ENCODE peak calls at places on chromosomes 5 and 9, in ten cellular contexts. O is ovary; S is CD4-positive, CD25-positive, alpha-beta regulatory T cell; Z is HT1080; P is HCEC 1CT; J is stimulated activated CD8-positive, alpha-beta memory T cell treated with anti-CD3 and anti-CD28 coated beads, Interleukin-15, amount 100 ng/mL, for 4 hours; C is Caki2; N is WERI-Rb-1; Y is activated gamma-delta T cell treated with Interleukin-2 at 50 U/mL for 16 hours; A is EH. H is an unnamed sample.

GRCh38 chr5:56050566-56051292 is 56.0 kb upstream of the IL6ST start:
- DNase-seq in N (no peak), P (no peak), O (no peak), Z (no peak), S (peak), J (no peak), C (no peak), Y (no peak), A (no peak), H (no peak)

GRCh38 chr5:149407331-149408251 is 28.5 kb upstream of the IL17B start:
- DNase-seq in A (peak), C (no peak), S (no peak), Y (no peak), P (no peak), O (no peak), N (no peak), Z (no peak), J (no peak), H (no peak)

GRCh38 chr9:97934321-97935115 is 3.5 kb downstream of the HEMGN start:
- DNase-seq in Y (no peak), P (no peak), S (no peak), C (no peak), O (no peak), J (no peak), A (no peak), N (no peak), Z (no peak), H (no peak)

GRCh38 chr5:78568212-78568611 is 80.4 kb downstream of the LHFPL2 start:
- DNase-seq in N (no peak), S (no peak), A (no peak), C (no peak), Y (no peak), Z (no peak), P (no peak), O (no peak), J (no peak), H (no peak)

GRCh38 chr5:174563899-174564298 is 160.5 kb upstream of the MSX2 start:
- DNase-seq in C (no peak), P (no peak), S (no peak), J (no peak), Z (no peak), A (no peak), Y (no peak), N (no peak), O (no peak), H (peak)

GRCh38 chr9:81599837-81600236 is 89.5 kb downstream of the TLE1 start:
- DNase-seq in N (no peak), O (no peak), S (no peak), Z (no peak), J (no peak), C (no peak), Y (no peak), P (no peak), A (peak), H (no peak)

GRCh38 chr5:167720676-167721260 is 570.7 kb upstream of the WWC1 start:
- DNase-seq in O (no peak), A (peak), C (no peak), Y (no peak), N (no peak), J (no peak), P (peak), S (no peak), Z (no peak), H (no peak)

GRCh38 chr5:14064841-14065240 is 78.3 kb upstream of the TRIO start:
- DNase-seq in N (no peak), Y (no peak), O (no peak), C (no peak), A (peak), S (no peak), Z (peak), J (no peak), P (peak), H (no peak)

GRCh38 chr9:1869843-1870242 is 145.3 kb upstream of the SMARCA2 start:
- DNase-seq in Z (peak), Y (no peak), N (peak), A (peak), J (no peak), C (peak), S (peak), P (no peak), O (no peak), H (no peak)

GRCh38 chr5:104237574-104237973 is 675.0 kb upstream of the NUDT12 start:
- DNase-seq in O (no peak), Z (no peak), J (no peak), P (no peak), N (no peak), Y (no peak), A (no peak), S (no peak), C (no peak), H (no peak)

GRCh38 chr9:126614455-126615248 is 924 bp downstream of the LMX1B start:
- DNase-seq in N (no peak), J (no peak), A (no peak), Y (no peak), O (no peak), C (no peak), S (no peak), Z (no peak), P (no peak), H (no peak)

GRCh38 chr9:129121483-129121882 is 10.3 kb downstream of the PTPA start:
- DNase-seq in P (no peak), O (no peak), S (no peak), N (no peak), C (no peak), A (peak), Y (no peak), J (no peak), Z (no peak), H (no peak)

GRCh38 chr5:10328323-10328722 is 20.6 kb upstream of the CMBL start:
- DNase-seq in A (peak), C (no peak), Y (no peak), Z (peak), O (no peak), N (no peak), J (no peak), S (no peak), P (no peak), H (no peak)

GRCh38 chr5:164504141-164504772 is 998.8 kb downstream of the MAT2B start:
- DNase-seq in A (peak), N (peak), Z (peak), O (no peak), C (peak), P (peak), Y (no peak), S (peak), J (no peak), H (no peak)

GRCh38 chr5:6423327-6424109 is 25.1 kb upstream of the UBE2QL1 start:
- DNase-seq in S (no peak), Y (no peak), N (no peak), J (no peak), Z (no peak), P (no peak), O (no peak), C (no peak), A (no peak), H (no peak)

GRCh38 chr9:83964973-83965349 is 15.1 kb downstream of the HNRNPK start:
- DNase-seq in N (no peak), S (peak), Z (no peak), A (peak), C (no peak), J (no peak), O (no peak), P (peak), Y (no peak), H (no peak)

GRCh38 chr5:68646142-68646541 is 430.6 kb downstream of the PIK3R1 start:
- DNase-seq in N (no peak), J (no peak), Z (no peak), C (no peak), Y (no peak), O (no peak), P (no peak), S (no peak), A (peak), H (no peak)

GRCh38 chr5:54159837-54160215 is 150.5 kb downstream of the ARL15 start:
- DNase-seq in O (no peak), A (peak), P (no peak), Z (no peak), N (no peak), S (no peak), C (no peak), J (no peak), Y (no peak), H (no peak)

GRCh38 chr5:109409061-109409843 is 522 bp downstream of the PJA2 start:
- DNase-seq in Y (peak), C (peak), S (peak), J (peak), Z (peak), P (peak), A (peak), O (peak), N (peak), H (peak)

GRCh38 chr9:37839491-37840461 is 39.2 kb downstream of the DCAF10 start:
- DNase-seq in A (peak), Y (no peak), C (no peak), P (no peak), N (no peak), Z (no peak), O (no peak), J (no peak), S (no peak), H (no peak)

GRCh38 chr5:169788168-169788567 is 151.1 kb downstream of the DOCK2 start:
- DNase-seq in P (peak), J (no peak), N (no peak), A (peak), S (no peak), O (no peak), Y (no peak), C (peak), Z (peak), H (no peak)

GRCh38 chr5:148599187-148599586 is 55.1 kb downstream of the HTR4 start:
- DNase-seq in A (no peak), N (no peak), J (no peak), Z (no peak), P (no peak), S (no peak), O (no peak), C (no peak), Y (no peak), H (no peak)

GRCh38 chr5:153350192-153350883 is 140.1 kb upstream of the GRIA1 start:
- DNase-seq in C (no peak), P (no peak), Y (no peak), J (no peak), O (no peak), S (no peak), A (no peak), N (no peak), Z (no peak), H (no peak)

GRCh38 chr5:66144799-66145390 is 795 bp downstream of the SREK1 start:
- DNase-seq in S (no peak), Z (no peak), Y (no peak), C (peak), J (no peak), N (no peak), P (no peak), O (no peak), A (no peak), H (no peak)

GRCh38 chr5:7503564-7503963 is 107.6 kb downstream of the ADCY2 start:
- DNase-seq in Z (no peak), N (no peak), S (no peak), Y (no peak), P (no peak), C (no peak), J (no peak), A (no peak), O (no peak), H (no peak)

GRCh38 chr9:93598647-93599241 is 22.4 kb downstream of the PHF2 start:
- DNase-seq in J (no peak), Y (no peak), C (no peak), O (no peak), Z (no peak), N (no peak), A (peak), P (no peak), S (peak), H (no peak)

GRCh38 chr9:101047848-101048402 is 19.4 kb downstream of the PLPPR1 start:
- DNase-seq in Z (peak), J (no peak), O (no peak), C (no peak), N (no peak), S (no peak), Y (no peak), P (no peak), A (no peak), H (no peak)

GRCh38 chr9:4328723-4329122 is 28.9 kb upstream of the GLIS3 start:
- DNase-seq in Y (no peak), C (no peak), N (no peak), O (no peak), A (no peak), P (no peak), Z (no peak), S (no peak), J (no peak), H (no peak)

GRCh38 chr5:169448826-169449225 is 134.7 kb upstream of the SPDL1 start:
- DNase-seq in S (no peak), O (no peak), N (no peak), Y (no peak), C (no peak), Z (no peak), A (no peak), P (no peak), J (no peak), H (no peak)

GRCh38 chr5:82766216-82766615 is 311.0 kb downstream of the TMEM167A start:
- DNase-seq in Y (no peak), J (no peak), O (no peak), C (no peak), A (no peak), P (no peak), Z (no peak), S (no peak), N (no peak), H (no peak)

GRCh38 chr9:111533099-111533785 is 8.3 kb downstream of the ZNF483 start:
- DNase-seq in Z (no peak), Y (no peak), J (no peak), C (no peak), N (no peak), P (peak), O (no peak), S (no peak), A (peak), H (no peak)

GRCh38 chr5:77645158-77645994 is 6.9 kb upstream of the OTP start:
- DNase-seq in O (no peak), C (peak), P (no peak), N (peak), J (no peak), Z (peak), A (peak), Y (no peak), S (peak), H (no peak)

GRCh38 chr5:166991586-166991985 is 1299.9 kb upstream of the WWC1 start:
- DNase-seq in A (no peak), J (no peak), C (no peak), O (no peak), P (no peak), N (no peak), S (no peak), Z (no peak), Y (no peak), H (no peak)

GRCh38 chr5:178304761-178305645 is 72.4 kb upstream of the PHYKPL start:
- DNase-seq in Z (no peak), S (no peak), C (no peak), P (no peak), A (no peak), N (no peak), J (no peak), O (no peak), Y (no peak), H (no peak)

GRCh38 chr5:102090770-102091169 is 205.3 kb downstream of the SLCO4C1 start:
- DNase-seq in O (no peak), C (no peak), Z (peak), P (no peak), Y (no peak), A (peak), N (peak), S (no peak), J (no peak), H (no peak)

GRCh38 chr5:17157916-17158529 is 59.4 kb upstream of the BASP1 start:
- DNase-seq in A (peak), Y (no peak), J (no peak), S (no peak), O (no peak), N (no peak), Z (no peak), P (peak), C (peak), H (no peak)

GRCh38 chr5:172446336-172447051 is 7.8 kb downstream of the SH3PXD2B start:
- DNase-seq in J (no peak), P (no peak), C (no peak), Y (no peak), S (no peak), O (no peak), Z (no peak), A (no peak), N (no peak), H (no peak)

GRCh38 chr5:178234753-178235599 is 2.4 kb upstream of the PHYKPL start:
- DNase-seq in S (peak), Y (peak), O (no peak), Z (peak), J (peak), A (peak), P (peak), C (peak), N (peak), H (peak)